ENCODE peak calls at places on chromosome 17, in four cellular contexts. O is AML-193; C is ELR; K is activated naive CD4-positive, alpha-beta T cell treated with anti-CD3 and anti-CD28 coated beads, Interleukin-2, amount 10 ng/mL, durations not matched to agents 7 days and 5 days. U is an unnamed sample.

GRCh38 chr17:66405836-66406679 is 103.6 kb downstream of the PRKCA start:
- DNase-seq in O (no peak), C (no peak), K (no peak), U (no peak)

GRCh38 chr17:72104164-72104862 is 16.5 kb upstream of the SOX9 start:
- DNase-seq in O (no peak), C (no peak), K (no peak), U (no peak)

GRCh38 chr17:20987511-20987910 is 55.3 kb downstream of the USP22 start:
- DNase-seq in O (no peak), C (no peak), K (no peak), U (no peak)

GRCh38 chr17:1493291-1493980 is 950 bp upstream of the MYO1C start:
- DNase-seq in O (no peak), C (no peak), K (no peak), U (no peak)

GRCh38 chr17:42361781-42362186 is 26.5 kb downstream of the STAT3 start:
- DNase-seq in O (no peak), C (no peak), K (peak; percentile 36), U (no peak)

GRCh38 chr17:77231076-77231871 is 90.5 kb downstream of the SEC14L1 start:
- DNase-seq in O (no peak), C (no peak), K (no peak), U (no peak)

GRCh38 chr17:43406676-43407645 is 8.2 kb downstream of the ARL4D start:
- DNase-seq in O (no peak), C (peak; percentile 55), K (no peak), U (no peak)

GRCh38 chr17:42121066-42121769 is at the start of gene KAT2A:
- DNase-seq in O (peak; percentile 79), C (peak; percentile 90), K (peak; percentile 83), U (peak; percentile 87)

GRCh38 chr17:35467824-35468223 is 19.3 kb upstream of the SLFN13 start:
- DNase-seq in O (no peak), C (no peak), K (peak; percentile 68), U (no peak)

GRCh38 chr17:7035591-7036368 is at the start of gene SLC16A13:
- DNase-seq in O (peak; percentile 81), C (peak; percentile 98), K (peak; percentile 99), U (peak; percentile 94)

GRCh38 chr17:63291243-63291642 is 154.9 kb downstream of the CYB561 start:
- DNase-seq in O (no peak), C (peak; percentile 50), K (no peak), U (no peak)

GRCh38 chr17:17364338-17364667 is 61.1 kb downstream of the NT5M start:
- DNase-seq in O (no peak), C (no peak), K (no peak), U (no peak)

GRCh38 chr17:50151041-50151936 is 812 bp upstream of the PPP1R9B start:
- DNase-seq in O (peak; percentile 95), C (peak; percentile 96), K (peak; percentile 94), U (peak; percentile 94)

GRCh38 chr17:69064476-69064875 is 3.7 kb upstream of the ABCA9 start:
- DNase-seq in O (no peak), C (no peak), K (no peak), U (no peak)

GRCh38 chr17:39800540-39800939 is 62.8 kb downstream of the GRB7 start:
- DNase-seq in O (no peak), C (no peak), K (peak; percentile 71), U (no peak)

GRCh38 chr17:77374170-77374936 is 233.6 kb downstream of the SEC14L1 start:
- DNase-seq in O (peak; percentile 92), C (peak; percentile 82), K (peak; percentile 90), U (peak; percentile 82)

GRCh38 chr17:67689534-67690177 is 28.1 kb upstream of the NOL11 start:
- DNase-seq in O (peak; percentile 72), C (peak; percentile 81), K (peak; percentile 62), U (peak; percentile 69)

GRCh38 chr17:76452102-76452645 is 778 bp downstream of the UBE2O start:
- DNase-seq in O (no peak), C (peak; percentile 39), K (no peak), U (no peak)

GRCh38 chr17:72691017-72691416 is 401.5 kb downstream of the SLC39A11 start:
- DNase-seq in O (no peak), C (peak; percentile 43), K (no peak), U (no peak)

GRCh38 chr17:73003487-73003886 is 89.0 kb downstream of the SLC39A11 start:
- DNase-seq in O (no peak), C (peak; percentile 36), K (no peak), U (no peak)

GRCh38 chr17:77120866-77121265 is 19.9 kb upstream of the SEC14L1 start:
- DNase-seq in O (no peak), C (no peak), K (no peak), U (no peak)

GRCh38 chr17:6796887-6797490 is 21.0 kb downstream of the FBXO39 start:
- DNase-seq in O (no peak), C (peak; percentile 58), K (no peak), U (peak; percentile 5)

GRCh38 chr17:46979023-46979870 is at the start of gene RPRML:
- DNase-seq in O (no peak), C (peak; percentile 58), K (peak; percentile 53), U (peak; percentile 42)

GRCh38 chr17:81295678-81296381 is 723 bp upstream of the SLC38A10 start:
- DNase-seq in O (peak; percentile 72), C (peak; percentile 78), K (peak; percentile 67), U (peak; percentile 70)

GRCh38 chr17:71052971-71053370 is 883.6 kb downstream of the KCNJ2 start:
- DNase-seq in O (no peak), C (no peak), K (no peak), U (no peak)

GRCh38 chr17:2049333-2050245 is 5.3 kb upstream of the HIC1 start:
- DNase-seq in O (peak; percentile 14), C (peak; percentile 83), K (peak; percentile 92), U (peak; percentile 63)

GRCh38 chr17:7294614-7295153 is at the start of gene YBX2:
- DNase-seq in O (no peak), C (peak; percentile 35), K (peak; percentile 85), U (peak; percentile 59)

GRCh38 chr17:17811381-17812210 is 25.2 kb downstream of the SREBF1 start:
- DNase-seq in O (no peak), C (no peak), K (no peak), U (no peak)

GRCh38 chr17:45833826-45834439 is 10.7 kb upstream of the SPPL2C start:
- DNase-seq in O (no peak), C (no peak), K (no peak), U (no peak)

GRCh38 chr17:81387235-81388060 is 7.8 kb upstream of the BAHCC1 start:
- DNase-seq in O (no peak), C (peak; percentile 64), K (peak; percentile 69), U (peak; percentile 78)